ENCODE peak calls at places on chromosomes 3 and 15, in five cellular contexts. M is astrocyte of the spinal cord, T is fibroblast of mammary gland, O is cardiac muscle cell, S is K562. Y is an unnamed sample.

GRCh38 chr15:82950746-82951370 is 1.7 kb downstream of the HOMER2 start:
- DNase-seq in M (no peak), T (no peak), O (no peak), S (no peak), Y (no peak)

GRCh38 chr3:111737712-111738097 is 121.4 kb upstream of the PHLDB2 start:
- DNase-seq in M (peak), T (peak), O (no peak), S (no peak), Y (no peak)

GRCh38 chr15:92519709-92520108 is 126.0 kb downstream of the ST8SIA2 start:
- DNase-seq in M (peak), T (no peak), O (no peak), S (no peak), Y (no peak)

GRCh38 chr15:74620636-74621545 is 5.3 kb downstream of the CLK3 start:
- DNase-seq in M (peak), T (peak), O (peak), S (peak), Y (peak)

GRCh38 chr3:72995337-72995736 is 1.3 kb upstream of the PPP4R2 start:
- DNase-seq in M (no peak), T (no peak), O (no peak), S (no peak), Y (no peak)

GRCh38 chr3:107897471-107898180 is 193.2 kb downstream of the CD47 start:
- DNase-seq in M (peak), T (peak), O (no peak), S (no peak), Y (no peak)

GRCh38 chr3:126127452-126127851 is 43.5 kb upstream of the SLC41A3 start:
- DNase-seq in M (no peak), T (no peak), O (no peak), S (no peak), Y (no peak)

GRCh38 chr3:107765524-107765923 is 242.8 kb downstream of the BBX start:
- DNase-seq in M (no peak), T (no peak), O (no peak), S (no peak), Y (no peak)

GRCh38 chr3:11539218-11539617 is 104.5 kb downstream of the VGLL4 start:
- DNase-seq in M (no peak), T (no peak), O (no peak), S (no peak), Y (no peak)

GRCh38 chr15:58189148-58189811 is 51.1 kb downstream of the AQP9 start:
- DNase-seq in M (no peak), T (no peak), O (no peak), S (peak), Y (no peak)

GRCh38 chr15:83320404-83320803 is 35.9 kb upstream of the BNC1 start:
- DNase-seq in M (peak), T (peak), O (no peak), S (no peak), Y (no peak)

GRCh38 chr3:27454914-27455313 is 29.3 kb downstream of the SLC4A7 start:
- DNase-seq in M (peak), T (peak), O (no peak), S (no peak), Y (no peak)

GRCh38 chr3:193040836-193041672 is 123.4 kb upstream of the MB21D2 start:
- DNase-seq in M (peak), T (peak), O (peak), S (peak), Y (peak)

GRCh38 chr15:64883097-64883581 is 28.6 kb upstream of the ANKDD1A start:
- DNase-seq in M (no peak), T (peak), O (no peak), S (no peak), Y (no peak)

GRCh38 chr15:45795487-45796069 is 160.7 kb downstream of the SQOR start:
- DNase-seq in M (peak), T (peak), O (peak), S (peak), Y (peak)

GRCh38 chr3:158775801-158776399 is 26.0 kb upstream of the MFSD1 start:
- DNase-seq in M (no peak), T (no peak), O (peak), S (no peak), Y (no peak)

GRCh38 chr3:173938159-173938558 is 540.6 kb downstream of the NLGN1 start:
- DNase-seq in M (peak), T (peak), O (peak), S (no peak), Y (peak)

GRCh38 chr15:40092416-40093223 is 16.1 kb downstream of the BMF start:
- DNase-seq in M (peak), T (peak), O (peak), S (no peak), Y (no peak)

GRCh38 chr3:11774296-11774877 is 72.3 kb downstream of the TAMM41 start:
- DNase-seq in M (peak), T (peak), O (peak), S (peak), Y (no peak)

GRCh38 chr3:123150449-123150954 is 51.2 kb upstream of the SEC22A start:
- DNase-seq in M (no peak), T (no peak), O (no peak), S (no peak), Y (no peak)

GRCh38 chr3:33355611-33356010 is 78.4 kb downstream of the FBXL2 start:
- DNase-seq in M (peak), T (peak), O (peak), S (peak), Y (no peak)

GRCh38 chr3:171967932-171968678 is 71.3 kb upstream of the FNDC3B start:
- DNase-seq in M (peak), T (peak), O (no peak), S (no peak), Y (no peak)

GRCh38 chr3:30826381-30827061 is 67.9 kb downstream of the GADL1 start:
- DNase-seq in M (peak), T (peak), O (no peak), S (no peak), Y (no peak)

GRCh38 chr15:25611603-25612002 is 172.8 kb upstream of the UBE3A start:
- DNase-seq in M (no peak), T (peak), O (no peak), S (no peak), Y (no peak)

GRCh38 chr3:111531446-111531845 is 10.6 kb upstream of the CD96 start:
- DNase-seq in M (peak), T (peak), O (no peak), S (no peak), Y (no peak)

GRCh38 chr15:66729339-66729951 is 27.4 kb downstream of the SMAD6 start:
- DNase-seq in M (peak), T (no peak), O (no peak), S (no peak), Y (no peak)

GRCh38 chr15:96505014-96505413 is 174.5 kb downstream of the NR2F2 start:
- DNase-seq in M (no peak), T (no peak), O (no peak), S (no peak), Y (no peak)

GRCh38 chr3:78116874-78117273 is 1077.0 kb downstream of the ROBO2 start:
- DNase-seq in M (peak), T (peak), O (no peak), S (no peak), Y (no peak)

GRCh38 chr3:181316481-181316880 is 326.9 kb upstream of the DNAJC19 start:
- DNase-seq in M (peak), T (peak), O (peak), S (peak), Y (no peak)

GRCh38 chr3:26627080-26627479 is 4.5 kb downstream of the LRRC3B start:
- DNase-seq in M (no peak), T (no peak), O (no peak), S (no peak), Y (no peak)

GRCh38 chr3:189132125-189132744 is 39.5 kb upstream of the TPRG1 start:
- DNase-seq in M (peak), T (peak), O (no peak), S (no peak), Y (peak)

GRCh38 chr15:94580186-94580585 is 348.8 kb downstream of the MCTP2 start:
- DNase-seq in M (no peak), T (no peak), O (no peak), S (no peak), Y (no peak)
- H3K4me3 ChIP-seq in M (no peak), T (no peak), O (no peak), S (no peak), Y (no peak)

GRCh38 chr3:63862804-63863149 is 828 bp downstream of the THOC7 start:
- DNase-seq in M (no peak), T (no peak), O (no peak), S (no peak), Y (no peak)
- H3K4me3 ChIP-seq in M (peak), T (peak), O (peak), S (peak), Y (peak)

GRCh38 chr3:35184775-35185174 is 454.6 kb upstream of the ARPP21 start:
- DNase-seq in M (peak), T (peak), O (no peak), S (no peak), Y (peak)

GRCh38 chr3:35187908-35188307 is 451.4 kb upstream of the ARPP21 start:
- DNase-seq in M (no peak), T (no peak), O (no peak), S (no peak), Y (no peak)

DNA sequence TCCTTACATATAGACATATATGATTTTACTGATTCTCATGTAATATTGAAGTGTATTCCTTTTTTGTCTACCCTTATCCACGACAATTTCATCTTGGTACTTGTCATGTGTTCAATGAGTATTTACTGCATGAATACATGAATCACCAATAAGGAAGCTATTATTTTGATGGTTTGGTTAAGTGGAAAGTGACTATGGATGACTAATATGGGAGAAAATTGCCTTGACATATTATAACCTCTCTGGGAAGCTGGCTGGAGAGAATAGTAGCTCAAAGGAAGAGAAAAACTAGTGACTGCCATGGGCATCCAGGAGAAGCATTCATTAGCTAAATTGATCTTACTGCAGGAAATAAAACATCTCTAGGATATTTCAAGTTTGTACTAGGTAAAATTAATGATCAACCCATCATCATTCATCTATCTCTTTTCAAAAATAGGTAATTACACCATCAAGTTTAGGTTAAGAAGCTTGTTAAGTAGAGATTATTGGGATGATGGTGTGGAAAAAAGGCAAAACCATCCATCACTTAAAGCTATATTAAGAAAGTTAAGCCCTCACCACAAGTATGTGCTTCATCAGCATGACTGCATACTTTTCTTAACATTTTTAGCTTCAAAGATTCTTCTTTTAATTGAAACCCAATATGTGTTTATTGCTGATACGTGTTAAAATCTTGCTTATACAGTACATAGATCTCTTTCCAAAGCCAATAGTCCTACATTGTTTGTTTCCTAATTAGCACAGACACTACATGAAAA is 455.2 kb upstream of the ARPP21 start:
- DNase-seq in M (peak), T (peak), O (no peak), S (no peak), Y (peak)
- H3K4me3 ChIP-seq in M (no peak), T (no peak), O (no peak), S (no peak), Y (no peak)

DNA sequence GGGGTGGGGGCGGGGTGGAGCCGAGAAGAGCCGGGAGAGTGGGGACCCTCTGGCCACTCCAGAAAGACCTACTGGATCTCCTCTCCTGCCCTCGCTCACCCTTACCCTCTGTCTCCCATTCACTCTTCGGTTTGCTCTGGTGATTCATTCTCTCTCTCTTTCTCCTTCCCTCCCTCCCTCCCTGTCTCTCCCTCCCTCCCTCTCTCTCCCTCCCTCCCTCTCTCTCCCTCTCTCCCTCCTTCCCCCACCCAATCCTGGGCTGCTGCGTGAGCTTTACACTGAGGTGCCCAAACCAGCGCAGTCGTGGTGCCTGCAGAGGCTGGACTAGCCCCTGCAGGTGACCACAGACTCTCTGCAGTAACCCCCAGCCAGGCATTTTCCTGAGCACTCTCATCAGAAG is 32.2 kb upstream of the ADAMTS17 start:
- DNase-seq in M (no peak), T (no peak), O (no peak), S (no peak), Y (no peak)
- H3K4me3 ChIP-seq in M (no peak), T (no peak), O (no peak), S (no peak), Y (no peak)

DNA sequence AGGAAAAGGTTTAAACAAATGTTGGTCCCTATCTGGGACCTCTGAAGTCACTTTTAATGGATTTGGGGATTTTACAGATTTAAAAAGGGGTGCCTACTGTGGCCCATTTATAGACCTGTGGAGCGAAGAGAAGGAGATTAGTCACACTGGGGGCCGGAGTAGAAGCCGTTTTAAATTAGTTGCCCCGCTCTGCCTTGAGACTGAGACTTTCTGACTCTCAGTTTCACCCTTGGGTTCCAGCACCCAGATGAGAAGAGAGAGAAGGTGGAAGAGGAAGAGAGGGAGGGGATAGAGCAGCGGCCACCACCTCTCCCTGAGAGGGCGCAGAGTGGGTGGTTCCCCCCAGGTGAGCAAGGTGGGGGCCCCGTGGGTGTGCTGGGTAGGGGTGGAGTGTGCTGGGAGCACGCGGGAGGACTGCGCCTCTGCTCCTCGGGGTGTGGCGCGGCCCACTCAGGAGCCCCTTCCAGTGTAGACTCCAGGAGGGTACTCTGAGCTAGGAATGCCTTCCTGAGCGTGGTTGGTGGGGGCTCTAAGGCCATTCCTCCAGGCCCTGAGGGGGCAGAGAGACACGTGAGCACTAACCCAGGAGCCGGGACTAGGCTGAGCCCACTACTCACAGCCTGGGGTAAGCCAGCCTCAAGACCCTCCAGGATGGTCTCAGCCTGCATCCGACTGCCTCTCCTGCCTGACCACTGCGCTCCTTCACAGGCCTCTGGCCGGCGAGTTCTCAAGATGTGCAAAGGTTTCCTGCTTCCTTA is 32.6 kb upstream of the RAB6B start:
- DNase-seq in M (no peak), T (no peak), O (no peak), S (no peak), Y (no peak)
- H3K4me3 ChIP-seq in M (peak), T (peak), O (peak), S (no peak), Y (peak)

GRCh38 chr15:47719730-47720129 is 2.4 kb downstream of the SEMA6D start:
- DNase-seq in M (no peak), T (no peak), O (no peak), S (no peak), Y (no peak)
- H3K4me3 ChIP-seq in M (peak), T (no peak), O (peak), S (no peak), Y (peak)

DNA sequence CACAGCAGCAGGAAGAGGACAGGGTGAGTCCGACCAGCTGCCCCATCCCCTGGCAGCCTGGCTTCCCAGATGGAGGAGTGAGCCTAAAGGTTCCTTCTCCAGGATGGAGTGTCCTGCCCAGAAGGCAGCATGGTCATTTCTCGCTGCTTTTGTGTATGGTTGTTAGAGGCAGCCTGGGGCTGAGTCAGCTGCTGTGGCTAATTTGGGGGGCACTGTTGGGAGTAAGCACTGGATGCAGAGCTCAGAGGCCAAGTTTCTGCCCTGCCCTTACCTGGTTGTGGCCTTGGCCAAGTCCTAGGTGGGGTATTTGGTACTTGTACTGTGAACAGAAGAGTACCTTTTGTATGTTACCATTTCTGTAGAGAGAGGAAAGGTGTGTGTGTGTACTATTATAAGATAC is 78.6 kb downstream of the ADAMTS7 start:
- DNase-seq in M (no peak), T (no peak), O (no peak), S (no peak), Y (no peak)
- H3K4me3 ChIP-seq in M (no peak), T (no peak), O (no peak), S (no peak), Y (no peak)

GRCh38 chr3:89113344-89113743 is 5.9 kb downstream of the EPHA3 start:
- DNase-seq in M (no peak), T (no peak), O (no peak), S (no peak), Y (no peak)

GRCh38 chr3:89116486-89116885 is 9.1 kb downstream of the EPHA3 start:
- DNase-seq in M (peak), T (peak), O (no peak), S (no peak), Y (no peak)

GRCh38 chr3:89113887-89114840 is 6.7 kb downstream of the EPHA3 start:
- DNase-seq in M (peak), T (peak), O (peak), S (peak), Y (peak)

GRCh38 chr3:89114841-89115223 is 7.4 kb downstream of the EPHA3 start:
- DNase-seq in M (no peak), T (no peak), O (no peak), S (no peak), Y (no peak)
- H3K4me3 ChIP-seq in M (peak), T (no peak), O (peak), S (no peak), Y (peak)

Y was measured in epithelial cell of proximal tubule.